ENCODE peak calls at places on chromosomes 5 and 9, in seven cellular contexts. U, Y, G, R, T, I and K are unnamed samples.

GRCh38 chr5:16888694-16889124 is 47.4 kb downstream of the MYO10 start:
- DNase-seq in U (peak), Y (no peak), G (no peak), R (peak), T (no peak), I (no peak), K (no peak)

GRCh38 chr5:1190296-1190695 is 11.1 kb upstream of the SLC6A19 start:
- DNase-seq in U (no peak), Y (no peak), G (no peak), R (no peak), T (no peak), I (no peak), K (no peak)

GRCh38 chr5:34976347-34976746 is 47.0 kb downstream of the DNAJC21 start:
- DNase-seq in U (no peak), Y (no peak), G (no peak), R (no peak), T (no peak), I (no peak), K (no peak)

GRCh38 chr9:21970800-21971620 is 23.2 kb downstream of the CDKN2A start:
- DNase-seq in U (no peak), Y (no peak), G (no peak), R (no peak), T (no peak), I (no peak), K (peak)

GRCh38 chr9:107486674-107487520 is 2.7 kb downstream of the KLF4 start:
- DNase-seq in U (no peak), Y (no peak), G (no peak), R (no peak), T (no peak), I (peak), K (no peak)

GRCh38 chr9:81613002-81613750 is 76.2 kb downstream of the TLE1 start:
- DNase-seq in U (no peak), Y (no peak), G (no peak), R (no peak), T (no peak), I (peak), K (no peak)

GRCh38 chr5:175538576-175538975 is 60.2 kb downstream of the SFXN1 start:
- DNase-seq in U (no peak), Y (no peak), G (no peak), R (no peak), T (no peak), I (no peak), K (no peak)

GRCh38 chr5:88883059-88883565 is at the start of gene MEF2C:
- DNase-seq in U (peak), Y (no peak), G (peak), R (peak), T (peak), I (peak), K (peak)

GRCh38 chr9:124733964-124734740 is 37.0 kb downstream of the NR6A1 start:
- DNase-seq in U (peak), Y (no peak), G (no peak), R (no peak), T (no peak), I (no peak), K (no peak)

GRCh38 chr5:23675456-23675855 is 168.0 kb downstream of the PRDM9 start:
- DNase-seq in U (no peak), Y (no peak), G (no peak), R (no peak), T (no peak), I (no peak), K (no peak)

GRCh38 chr5:10485142-10485795 is 43.6 kb downstream of the ROPN1L start:
- DNase-seq in U (no peak), Y (no peak), G (no peak), R (no peak), T (no peak), I (peak), K (peak)

GRCh38 chr5:42390115-42390514 is 33.1 kb upstream of the GHR start:
- DNase-seq in U (no peak), Y (no peak), G (no peak), R (no peak), T (no peak), I (no peak), K (no peak)

GRCh38 chr9:107284636-107285035 is 1.6 kb downstream of the RAD23B start:
- DNase-seq in U (no peak), Y (no peak), G (no peak), R (no peak), T (no peak), I (no peak), K (no peak)

GRCh38 chr9:97907051-97907450 is 15.2 kb downstream of the TRMO start:
- DNase-seq in U (no peak), Y (peak), G (no peak), R (no peak), T (no peak), I (no peak), K (no peak)

GRCh38 chr9:89756891-89757537 is 152.2 kb downstream of the GADD45G start:
- DNase-seq in U (no peak), Y (no peak), G (no peak), R (no peak), T (no peak), I (no peak), K (no peak)

GRCh38 chr5:26060212-26060611 is 978.2 kb downstream of the CDH9 start:
- DNase-seq in U (no peak), Y (no peak), G (no peak), R (no peak), T (no peak), I (no peak), K (no peak)

GRCh38 chr5:148000036-148000435 is 63.7 kb upstream of the SPINK5 start:
- DNase-seq in U (no peak), Y (no peak), G (no peak), R (no peak), T (no peak), I (no peak), K (no peak)

GRCh38 chr5:91468643-91469422 is 85.7 kb upstream of the ARRDC3 start:
- DNase-seq in U (no peak), Y (no peak), G (no peak), R (no peak), T (no peak), I (no peak), K (no peak)

GRCh38 chr5:1445313-1445894 is at the start of gene SLC6A3:
- DNase-seq in U (no peak), Y (no peak), G (no peak), R (peak), T (no peak), I (peak), K (peak)

GRCh38 chr9:5459289-5459829 is 9.0 kb downstream of the CD274 start:
- DNase-seq in U (no peak), Y (no peak), G (no peak), R (no peak), T (no peak), I (no peak), K (no peak)

GRCh38 chr9:78295177-78295575 is 1.7 kb upstream of the PSAT1 start:
- DNase-seq in U (no peak), Y (no peak), G (no peak), R (no peak), T (no peak), I (no peak), K (no peak)

GRCh38 chr5:83507431-83507830 is 35.9 kb downstream of the VCAN start:
- DNase-seq in U (no peak), Y (no peak), G (no peak), R (no peak), T (no peak), I (no peak), K (no peak)

GRCh38 chr9:98010450-98010849 is 27.3 kb downstream of the ANP32B start:
- DNase-seq in U (peak), Y (no peak), G (no peak), R (peak), T (no peak), I (no peak), K (peak)

GRCh38 chr5:113678924-113679575 is 165.6 kb downstream of the YTHDC2 start:
- DNase-seq in U (peak), Y (peak), G (no peak), R (peak), T (peak), I (no peak), K (peak)

GRCh38 chr5:4366628-4367027 is 771.0 kb downstream of the IRX1 start:
- DNase-seq in U (no peak), Y (no peak), G (no peak), R (no peak), T (no peak), I (no peak), K (no peak)

GRCh38 chr5:116763987-116764866 is 189.6 kb upstream of the SEMA6A start:
- DNase-seq in U (no peak), Y (no peak), G (no peak), R (no peak), T (no peak), I (no peak), K (no peak)

GRCh38 chr9:120343416-120343815 is 236.6 kb downstream of the CDK5RAP2 start:
- DNase-seq in U (no peak), Y (no peak), G (no peak), R (no peak), T (no peak), I (no peak), K (no peak)